ENCODE peak calls at places on chromosomes 12 and 14, in nine cellular contexts. W is A549, Y is psoas muscle, X is retinal pigment epithelial cell, K is fibroblast of mammary gland, G is GM13976, O is nephron progenitor cell, T is endothelial cell, I is mucosa of descending colon. M is an unnamed sample.

GRCh38 chr12:27064397-27065342 is 17.7 kb downstream of the C12orf71 start:
- DNase-seq in X (no peak), T (no peak), G (peak), I (no peak), O (no peak), K (no peak), Y (no peak), W (no peak), M (no peak)

GRCh38 chr14:39467889-39468524 is 35.8 kb upstream of the FBXO33 start:
- DNase-seq in Y (no peak), G (no peak), X (no peak), T (peak), K (peak), W (peak), I (peak), O (peak), M (no peak)

GRCh38 chr12:18898469-18898868 is 160.6 kb downstream of the CAPZA3 start:
- DNase-seq in W (no peak), G (no peak), O (no peak), I (no peak), Y (no peak), K (peak), X (no peak), T (no peak), M (no peak)

GRCh38 chr12:2893007-2893406 is 2.3 kb downstream of the TULP3 start:
- DNase-seq in K (peak), O (no peak), T (no peak), W (peak), Y (no peak), I (no peak), G (no peak), X (no peak), M (no peak)

GRCh38 chr14:55180006-55180405 is 11.4 kb downstream of the DLGAP5 start:
- DNase-seq in Y (no peak), O (no peak), G (no peak), I (no peak), T (no peak), K (no peak), X (no peak), W (no peak), M (no peak)

GRCh38 chr14:28608438-28608837 is 158.1 kb upstream of the FOXG1 start:
- DNase-seq in W (no peak), X (no peak), O (no peak), T (no peak), I (no peak), G (no peak), Y (no peak), K (peak), M (no peak)

GRCh38 chr14:64247186-64247585 is 47.0 kb downstream of the ESR2 start:
- DNase-seq in T (no peak), G (no peak), K (no peak), Y (no peak), O (no peak), I (no peak), W (no peak), X (no peak), M (no peak)

GRCh38 chr14:37663498-37663897 is 68.1 kb downstream of the TTC6 start:
- DNase-seq in I (no peak), T (no peak), O (no peak), W (no peak), K (no peak), Y (no peak), X (no peak), G (no peak), M (no peak)

GRCh38 chr12:30002677-30003076 is 218.9 kb upstream of the TMTC1 start:
- DNase-seq in Y (no peak), W (no peak), I (no peak), K (no peak), T (no peak), O (no peak), G (no peak), X (no peak), M (no peak)

GRCh38 chr14:79855789-79856188 is 355.5 kb downstream of the DIO2 start:
- DNase-seq in T (no peak), Y (no peak), K (no peak), W (no peak), G (no peak), I (no peak), X (no peak), O (no peak), M (no peak)

GRCh38 chr12:22821985-22822384 is 197.0 kb downstream of the ETNK1 start:
- DNase-seq in Y (no peak), G (no peak), O (no peak), T (no peak), W (no peak), I (no peak), X (no peak), K (no peak), M (no peak)

GRCh38 chr14:55754871-55755270 is 174.9 kb downstream of the KTN1 start:
- DNase-seq in I (no peak), T (no peak), Y (no peak), O (no peak), G (no peak), K (no peak), X (no peak), W (no peak), M (no peak)

GRCh38 chr12:131872154-131873046 is 22.0 kb upstream of the ULK1 start:
- DNase-seq in O (no peak), K (peak), T (no peak), W (peak), G (peak), X (no peak), Y (no peak), I (no peak), M (no peak)

GRCh38 chr14:96117101-96117897 is 78.1 kb downstream of the C14orf132 start:
- DNase-seq in O (no peak), I (no peak), W (no peak), Y (no peak), G (no peak), K (peak), X (no peak), T (no peak), M (no peak)

GRCh38 chr14:20458031-20458789 is 3.0 kb downstream of the PIP4P1 start:
- DNase-seq in O (no peak), W (no peak), G (no peak), X (no peak), T (no peak), I (no peak), Y (no peak), K (no peak), M (no peak)

GRCh38 chr12:131795688-131796410 is 32.3 kb upstream of the MMP17 start:
- DNase-seq in G (no peak), Y (no peak), I (no peak), X (no peak), O (no peak), K (no peak), T (no peak), W (no peak), M (no peak)

GRCh38 chr12:3432176-3432742 is 58.7 kb upstream of the PRMT8 start:
- DNase-seq in O (no peak), W (no peak), G (no peak), X (no peak), Y (no peak), T (no peak), K (no peak), I (peak), M (no peak)

GRCh38 chr12:41972196-41972994 is 172.3 kb downstream of the GXYLT1 start:
- DNase-seq in K (no peak), Y (no peak), I (no peak), G (no peak), T (no peak), O (no peak), X (no peak), W (no peak), M (no peak)

GRCh38 chr14:101462726-101463565 is 98.3 kb upstream of the DIO3 start:
- DNase-seq in O (no peak), Y (no peak), I (no peak), T (no peak), K (no peak), G (no peak), X (no peak), W (no peak), M (no peak)

GRCh38 chr14:85811340-85811739 is 281.4 kb downstream of the FLRT2 start:
- DNase-seq in X (no peak), I (no peak), G (no peak), O (no peak), W (no peak), T (no peak), K (no peak), Y (no peak), M (no peak)

GRCh38 chr14:20630340-20631022 is 11.0 kb downstream of the OR6S1 start:
- DNase-seq in K (peak), T (peak), X (no peak), O (peak), Y (no peak), W (peak), G (no peak), I (peak), M (no peak)

GRCh38 chr12:113316155-113316554 is 18.8 kb downstream of the SLC8B1 start:
- DNase-seq in O (no peak), T (no peak), W (no peak), G (no peak), X (no peak), Y (no peak), K (no peak), I (no peak), M (no peak)
- TF ChIP-seq CTCF in O (no peak), T (no peak), W (peak), G (no peak), X (peak), Y (no peak), K (no peak), I (no peak), M (no peak)

GRCh38 chr12:67650528-67651379 is 2.2 kb downstream of the DYRK2 start:
- DNase-seq in T (no peak), X (no peak), K (no peak), W (no peak), I (no peak), G (peak), Y (no peak), O (peak), M (no peak)

GRCh38 chr12:67649165-67650126 is 901 bp downstream of the DYRK2 start:
- DNase-seq in W (no peak), O (peak), G (peak), T (peak), Y (peak), I (peak), X (no peak), K (no peak), M (no peak)

GRCh38 chr12:67648306-67649164 is at the start of gene DYRK2:
- DNase-seq in T (peak), Y (peak), X (no peak), O (peak), G (peak), W (peak), I (peak), K (peak), M (peak)

GRCh38 chr12:67650127-67650495 is 1.6 kb downstream of the DYRK2 start:
- DNase-seq in Y (peak), K (peak), W (no peak), T (no peak), O (peak), X (no peak), I (peak), G (peak), M (no peak)

GRCh38 chr12:67651380-67651695 is 2.8 kb downstream of the DYRK2 start:
- DNase-seq in Y (no peak), G (peak), O (no peak), W (peak), T (no peak), X (no peak), I (peak), K (peak), M (no peak)
- TF ChIP-seq CTCF in Y (peak), G (no peak), O (no peak), W (no peak), T (no peak), X (peak), I (no peak), K (peak), M (no peak)

GRCh38 chr12:115983226-115983798 is 294.2 kb downstream of the MED13L start:
- DNase-seq in O (peak), T (peak), W (peak), Y (no peak), K (peak), I (peak), G (no peak), X (no peak), M (no peak)
- TF ChIP-seq CTCF in O (no peak), T (peak), W (peak), Y (peak), K (peak), I (no peak), G (peak), X (peak), M (no peak)

DNA sequence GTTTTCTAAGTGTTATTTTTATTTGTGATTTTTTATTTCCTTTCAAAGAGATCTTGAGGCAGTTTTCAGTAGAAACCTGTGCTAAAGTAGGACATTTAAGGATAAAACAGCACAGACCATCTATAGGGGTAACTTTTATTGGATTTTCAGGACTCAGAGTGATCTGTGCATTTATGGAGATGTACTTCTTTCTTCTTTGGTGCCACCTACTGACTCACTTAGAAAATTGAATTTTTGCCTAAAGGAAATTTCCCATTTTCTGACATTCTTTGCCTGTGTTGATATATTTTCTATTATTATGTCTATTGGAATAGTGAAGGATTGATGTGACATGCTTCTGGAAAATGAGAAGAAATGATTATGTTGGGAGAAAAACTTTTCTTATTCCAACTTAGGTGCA is 113.0 kb downstream of the UNC79 start:
- DNase-seq in O (no peak), K (peak), I (no peak), Y (no peak), X (no peak), T (no peak), G (no peak), W (peak), M (no peak)
- TF ChIP-seq CTCF in O (peak), K (peak), I (no peak), Y (no peak), X (peak), T (peak), G (peak), W (peak), M (no peak)

DNA sequence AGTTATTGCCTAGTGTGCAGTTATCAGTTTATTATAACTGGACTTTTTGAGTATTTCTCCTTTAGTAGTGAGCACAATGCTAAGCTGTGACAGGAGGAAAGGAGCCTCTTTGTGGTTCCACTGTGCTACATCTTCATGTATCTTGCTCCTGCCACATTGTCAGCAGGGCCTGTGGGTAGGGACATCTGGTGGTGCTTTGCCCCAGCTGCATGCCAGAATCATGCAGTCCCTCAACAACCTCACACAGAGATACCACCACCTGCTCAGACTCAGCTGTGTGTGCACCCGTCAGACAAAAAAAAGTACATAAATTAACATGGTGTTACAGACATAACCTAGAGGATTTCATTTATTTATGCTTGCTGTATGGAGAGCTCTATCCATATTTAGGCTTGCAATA is 51.1 kb downstream of the MIS18BP1 start:
- DNase-seq in G (no peak), W (peak), Y (no peak), X (no peak), O (no peak), K (peak), I (no peak), T (peak), M (no peak)
- TF ChIP-seq CTCF in G (peak), W (no peak), Y (no peak), X (no peak), O (no peak), K (peak), I (no peak), T (no peak), M (no peak)

GRCh38 chr12:89481218-89481914 is 43.2 kb downstream of the GALNT4 start:
- DNase-seq in T (no peak), K (no peak), Y (no peak), X (no peak), W (no peak), G (no peak), O (no peak), I (no peak), M (no peak)
- TF ChIP-seq CTCF in T (no peak), K (no peak), Y (no peak), X (no peak), W (no peak), G (no peak), O (no peak), I (no peak), M (no peak)

GRCh38 chr14:103298620-103299019 is 35.4 kb upstream of the EIF5 start:
- DNase-seq in G (no peak), W (peak), Y (no peak), X (no peak), O (no peak), K (no peak), T (no peak), I (no peak), M (no peak)
- TF ChIP-seq CTCF in G (no peak), W (no peak), Y (no peak), X (no peak), O (no peak), K (no peak), T (peak), I (no peak), M (no peak)

GRCh38 chr12:122501489-122501989 is 807 bp upstream of the ZCCHC8 start:
- DNase-seq in Y (no peak), G (peak), O (no peak), X (no peak), I (no peak), K (no peak), T (no peak), W (no peak), M (no peak)

GRCh38 chr12:122499991-122500684 is 594 bp downstream of the ZCCHC8 start:
- DNase-seq in G (peak), Y (peak), O (peak), X (no peak), I (peak), W (peak), T (peak), K (peak), M (peak)

GRCh38 chr12:122503783-122504590 is 3.3 kb upstream of the ZCCHC8 start:
- DNase-seq in I (no peak), O (no peak), G (no peak), T (no peak), K (no peak), Y (no peak), X (no peak), W (no peak), M (no peak)

GRCh38 chr12:122503147-122503751 is 2.5 kb upstream of the ZCCHC8 start:
- DNase-seq in X (no peak), Y (no peak), K (no peak), G (no peak), W (no peak), T (no peak), O (no peak), I (no peak), M (no peak)

GRCh38 chr12:122500685-122501488 is at the start of gene ZCCHC8:
- DNase-seq in T (peak), G (peak), Y (peak), W (peak), O (peak), X (peak), K (peak), I (peak), M (peak)
- TF ChIP-seq CTCF in T (no peak), G (no peak), Y (no peak), W (peak), O (no peak), X (peak), K (no peak), I (peak), M (no peak)

GRCh38 chr12:90910958-90911357 is 44.0 kb downstream of the CCER1 start:
- DNase-seq in X (no peak), T (no peak), G (no peak), I (no peak), Y (no peak), K (no peak), O (no peak), W (no peak), M (no peak)

GRCh38 chr12:90905691-90906370 is 49.1 kb downstream of the CCER1 start:
- DNase-seq in Y (no peak), O (no peak), X (no peak), K (peak), I (no peak), G (no peak), W (no peak), T (no peak), M (no peak)

GRCh38 chr12:90908465-90908864 is 46.5 kb downstream of the CCER1 start:
- DNase-seq in Y (no peak), X (no peak), I (no peak), G (no peak), O (no peak), T (no peak), K (peak), W (peak), M (no peak)

GRCh38 chr12:90909069-90909676 is 45.8 kb downstream of the CCER1 start:
- DNase-seq in G (no peak), I (peak), T (peak), W (peak), Y (no peak), X (no peak), O (peak), K (peak), M (no peak)
- TF ChIP-seq CTCF in G (peak), I (no peak), T (peak), W (peak), Y (peak), X (peak), O (peak), K (peak), M (no peak)